ENCODE peak calls at places on chromosome X, in ten cellular contexts. B is NCI-H524; E is fibroblast of the aortic adventitia; X is stimulated activated CD4-positive, alpha-beta T cell treated with anti-CD3 and anti-CD28 coated beads, Interleukin-15, amount 100 ng/mL, for 24 hours; U is germinal center; C is DMS79; Q is fibroblast of mammary gland; F is endothelial cell; D is pons; N is NCI-H774. P is an unnamed sample.

GRCh38 chrX:46461653-46462191 is 83.5 kb downstream of the ZNF674 start:
- DNase-seq in B (no peak), E (no peak), X (no peak), U (no peak), C (no peak), Q (no peak), F (no peak), D (no peak), N (no peak), P (no peak)

GRCh38 chrX:154010330-154011087 is 9.2 kb downstream of the IRAK1 start:
- DNase-seq in B (no peak), E (no peak), X (no peak), U (no peak), C (no peak), Q (peak), F (no peak), D (no peak), N (no peak), P (no peak)

GRCh38 chrX:4844376-4844775 is 1130.9 kb upstream of the PRKX start:
- DNase-seq in B (no peak), E (no peak), X (no peak), U (no peak), C (no peak), Q (no peak), F (no peak), D (no peak), N (no peak), P (no peak)

GRCh38 chrX:34875204-34875603 is 67.4 kb upstream of the FAM47B start:
- DNase-seq in B (no peak), E (peak), X (no peak), U (no peak), C (no peak), Q (peak), F (no peak), D (no peak), N (peak), P (no peak)

GRCh38 chrX:36414056-36414455 is 494.5 kb downstream of the CFAP47 start:
- DNase-seq in B (no peak), E (no peak), X (no peak), U (no peak), C (no peak), Q (no peak), F (no peak), D (no peak), N (no peak), P (no peak)

GRCh38 chrX:22122510-22122909 is 90.4 kb downstream of the PHEX start:
- DNase-seq in B (no peak), E (peak), X (no peak), U (no peak), C (no peak), Q (peak), F (no peak), D (no peak), N (no peak), P (peak)

GRCh38 chrX:101057095-101057714 is 5.3 kb upstream of the TRMT2B start:
- DNase-seq in B (no peak), E (peak), X (no peak), U (peak), C (no peak), Q (peak), F (no peak), D (no peak), N (no peak), P (no peak)

GRCh38 chrX:108123591-108124366 is 32.2 kb downstream of the ATG4A start:
- DNase-seq in B (no peak), E (no peak), X (no peak), U (no peak), C (no peak), Q (no peak), F (no peak), D (no peak), N (no peak), P (no peak)

GRCh38 chrX:100408643-100409315 is 1.3 kb downstream of the PCDH19 start:
- DNase-seq in B (peak), E (no peak), X (no peak), U (no peak), C (no peak), Q (no peak), F (no peak), D (no peak), N (no peak), P (no peak)

GRCh38 chrX:27186671-27187070 is 276.5 kb downstream of the PPP4R3C start:
- DNase-seq in B (peak), E (peak), X (peak), U (no peak), C (no peak), Q (peak), F (no peak), D (peak), N (peak), P (no peak)

GRCh38 chrX:11968991-11969390 is 169.3 kb upstream of the FRMPD4 start:
- DNase-seq in B (no peak), E (peak), X (no peak), U (no peak), C (no peak), Q (no peak), F (no peak), D (no peak), N (no peak), P (no peak)

GRCh38 chrX:134004038-134004437 is 18.6 kb upstream of the GPC3 start:
- DNase-seq in B (no peak), E (peak), X (no peak), U (no peak), C (no peak), Q (peak), F (no peak), D (no peak), N (no peak), P (no peak)

GRCh38 chrX:154516655-154517100 is 646 bp upstream of the FAM3A start:
- DNase-seq in B (no peak), E (peak), X (no peak), U (no peak), C (no peak), Q (peak), F (no peak), D (peak), N (no peak), P (no peak)

GRCh38 chrX:83759872-83760271 is 101.1 kb upstream of the CYLC1 start:
- DNase-seq in B (peak), E (peak), X (no peak), U (no peak), C (no peak), Q (peak), F (no peak), D (peak), N (peak), P (no peak)

GRCh38 chrX:1462596-1463251 is 10.0 kb upstream of the ASMTL start:
- DNase-seq in B (no peak), E (peak), X (peak), U (no peak), C (no peak), Q (peak), F (no peak), D (no peak), N (no peak), P (no peak)

GRCh38 chrX:10755477-10756334 is 135.3 kb upstream of the MID1 start:
- DNase-seq in B (no peak), E (peak), X (no peak), U (no peak), C (no peak), Q (peak), F (no peak), D (no peak), N (no peak), P (no peak)

GRCh38 chrX:72381439-72382198 is 75.9 kb upstream of the CITED1 start:
- DNase-seq in B (no peak), E (peak), X (no peak), U (no peak), C (peak), Q (peak), F (no peak), D (peak), N (peak), P (no peak)

GRCh38 chrX:153371256-153371655 is 29.9 kb downstream of the PNMA6E start:
- DNase-seq in B (no peak), E (no peak), X (no peak), U (no peak), C (no peak), Q (no peak), F (no peak), D (no peak), N (no peak), P (no peak)

GRCh38 chrX:7233632-7234406 is 85.9 kb upstream of the PUDP start:
- DNase-seq in B (no peak), E (peak), X (no peak), U (no peak), C (no peak), Q (peak), F (no peak), D (no peak), N (no peak), P (no peak)

GRCh38 chrX:44143061-44143602 is 169.9 kb upstream of the NDP start:
- DNase-seq in B (no peak), E (no peak), X (no peak), U (no peak), C (no peak), Q (peak), F (no peak), D (no peak), N (no peak), P (no peak)

GRCh38 chrX:54825716-54826428 is 18.3 kb downstream of the MAGED2 start:
- DNase-seq in B (no peak), E (no peak), X (peak), U (no peak), C (no peak), Q (peak), F (no peak), D (no peak), N (no peak), P (no peak)

GRCh38 chrX:29746326-29746725 is 469.0 kb upstream of the MAGEB2 start:
- DNase-seq in B (no peak), E (peak), X (no peak), U (no peak), C (no peak), Q (no peak), F (no peak), D (no peak), N (no peak), P (no peak)

GRCh38 chrX:23341452-23341851 is 6.8 kb downstream of the PTCHD1 start:
- DNase-seq in B (no peak), E (no peak), X (no peak), U (no peak), C (no peak), Q (peak), F (no peak), D (no peak), N (no peak), P (no peak)

GRCh38 chrX:141917801-141918200 is 14.1 kb downstream of the MAGEC1 start:
- DNase-seq in B (no peak), E (no peak), X (no peak), U (no peak), C (no peak), Q (no peak), F (no peak), D (no peak), N (no peak), P (no peak)

GRCh38 chrX:106897259-106897658 is 5.9 kb downstream of the RIPPLY1 start:
- DNase-seq in B (peak), E (peak), X (no peak), U (no peak), C (no peak), Q (peak), F (no peak), D (no peak), N (no peak), P (no peak)